ENCODE peak calls at places on chromosome 11, in four cellular contexts. One of them, this sample, is unnamed.
A peak's percentile ranks its signal among the peaks of the same experiment; 100 is the strongest.

GRCh38 chr11:46352063-46352841 is 5.0 kb downstream of the DGKZ start:
- DNase-seq in transverse colon: peak; percentile 41
- DNase-seq in prostate gland: no peak
- DNase-seq in stomach: peak; percentile 87
- DNase-seq in this sample: no peak

GRCh38 chr11:131626761-131627160 is 256.3 kb downstream of the NTM start:
- DNase-seq in prostate gland: no peak
- DNase-seq in transverse colon: no peak
- DNase-seq in stomach: no peak
- DNase-seq in this sample: no peak

GRCh38 chr11:109298865-109299264 is 123.1 kb upstream of the C11orf87 start:
- DNase-seq in prostate gland: no peak
- DNase-seq in transverse colon: no peak
- DNase-seq in stomach: no peak
- DNase-seq in this sample: no peak

GRCh38 chr11:35916270-35916669 is 27.6 kb upstream of the LDLRAD3 start:
- DNase-seq in prostate gland: no peak
- DNase-seq in stomach: no peak
- DNase-seq in transverse colon: no peak
- DNase-seq in this sample: no peak

GRCh38 chr11:124882339-124883071 is 15.2 kb downstream of the ROBO4 start:
- DNase-seq in stomach: no peak
- DNase-seq in prostate gland: no peak
- DNase-seq in transverse colon: no peak
- DNase-seq in this sample: peak; percentile 78

GRCh38 chr11:57199330-57199729 is 17.6 kb downstream of the LRRC55 start:
- DNase-seq in transverse colon: no peak
- DNase-seq in stomach: no peak
- DNase-seq in prostate gland: no peak
- DNase-seq in this sample: no peak

GRCh38 chr11:114399490-114399889 is 821 bp downstream of the C11orf71 start:
- DNase-seq in prostate gland: no peak
- DNase-seq in stomach: no peak
- DNase-seq in transverse colon: no peak
- DNase-seq in this sample: no peak

GRCh38 chr11:70100791-70101190 is 22.7 kb downstream of the ANO1 start:
- DNase-seq in transverse colon: no peak
- DNase-seq in stomach: no peak
- DNase-seq in prostate gland: no peak
- DNase-seq in this sample: no peak

GRCh38 chr11:7019500-7020182 is 505 bp downstream of the ZNF214 start:
- DNase-seq in stomach: no peak
- DNase-seq in transverse colon: peak; percentile 14
- DNase-seq in prostate gland: peak; percentile 20
- DNase-seq in this sample: peak; percentile 20

GRCh38 chr11:98965358-98965757 is 55.4 kb upstream of the CNTN5 start:
- DNase-seq in prostate gland: no peak
- DNase-seq in stomach: no peak
- DNase-seq in transverse colon: no peak
- DNase-seq in this sample: no peak
- TF ChIP-seq POLR2A in prostate gland: no peak
- TF ChIP-seq POLR2A in stomach: no peak
- TF ChIP-seq POLR2A in transverse colon: no peak
- TF ChIP-seq POLR2A in this sample: no peak

DNA sequence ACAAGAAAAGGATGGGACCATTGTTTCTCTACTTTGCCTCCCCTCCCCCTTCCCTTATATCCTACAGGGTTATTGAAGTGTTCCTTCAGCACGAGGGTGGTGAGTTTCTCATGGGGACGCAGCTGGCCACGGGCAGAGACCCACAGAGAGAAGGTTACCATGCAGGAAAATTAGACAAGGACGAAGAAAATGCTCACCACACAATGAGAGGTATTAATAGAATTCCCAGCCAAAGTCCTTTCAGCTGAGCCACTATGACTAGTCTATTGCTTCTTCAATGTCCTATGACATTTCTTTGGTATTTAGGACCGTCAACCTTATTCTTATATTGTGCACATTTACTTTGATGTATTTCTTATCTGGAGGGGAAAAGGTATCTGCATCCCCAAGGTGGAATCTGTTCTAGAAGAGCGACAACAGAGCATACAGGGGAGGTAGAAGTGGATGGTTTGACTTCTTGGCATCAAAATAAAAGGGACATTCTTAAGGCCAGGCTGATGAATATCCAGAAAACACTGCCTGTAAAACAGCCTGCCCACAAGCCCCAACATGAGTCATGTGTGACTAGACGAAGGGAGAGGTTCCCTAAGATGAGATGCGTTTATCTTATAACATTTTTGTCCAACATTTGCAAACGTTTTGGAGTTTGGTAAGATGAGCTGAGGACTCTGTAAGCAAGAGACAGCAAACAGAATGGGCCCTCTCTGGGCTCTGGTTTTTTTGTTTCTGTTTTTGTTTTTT is 209.8 kb upstream of the NARS2 start:
- DNase-seq in transverse colon: no peak
- DNase-seq in stomach: no peak
- DNase-seq in prostate gland: no peak
- DNase-seq in this sample: no peak
- H3K4me3 ChIP-seq in transverse colon: no peak overlapping the region
- H3K4me3 ChIP-seq in stomach: no peak overlapping the region
- H3K4me3 ChIP-seq in prostate gland: no peak overlapping the region
- H3K4me3 ChIP-seq in this sample: no peak overlapping the region

GRCh38 chr11:75734491-75735180 is 17.0 kb downstream of the MOGAT2 start:
- DNase-seq in transverse colon: peak; percentile 69
- DNase-seq in stomach: peak; percentile 50
- DNase-seq in prostate gland: no peak
- DNase-seq in this sample: peak; percentile 23

GRCh38 chr11:75740681-75741080 is 23.0 kb downstream of the MOGAT2 start:
- DNase-seq in prostate gland: no peak
- DNase-seq in transverse colon: no peak
- DNase-seq in stomach: no peak
- DNase-seq in this sample: no peak

GRCh38 chr11:75735181-75735845 is 17.7 kb downstream of the MOGAT2 start:
- DNase-seq in prostate gland: no peak
- DNase-seq in stomach: no peak
- DNase-seq in transverse colon: no peak
- DNase-seq in this sample: no peak

GRCh38 chr11:75733346-75734107 is 15.9 kb downstream of the MOGAT2 start:
- DNase-seq in stomach: peak; percentile 61
- DNase-seq in transverse colon: no peak
- DNase-seq in prostate gland: peak; percentile 13
- DNase-seq in this sample: no peak

DNA sequence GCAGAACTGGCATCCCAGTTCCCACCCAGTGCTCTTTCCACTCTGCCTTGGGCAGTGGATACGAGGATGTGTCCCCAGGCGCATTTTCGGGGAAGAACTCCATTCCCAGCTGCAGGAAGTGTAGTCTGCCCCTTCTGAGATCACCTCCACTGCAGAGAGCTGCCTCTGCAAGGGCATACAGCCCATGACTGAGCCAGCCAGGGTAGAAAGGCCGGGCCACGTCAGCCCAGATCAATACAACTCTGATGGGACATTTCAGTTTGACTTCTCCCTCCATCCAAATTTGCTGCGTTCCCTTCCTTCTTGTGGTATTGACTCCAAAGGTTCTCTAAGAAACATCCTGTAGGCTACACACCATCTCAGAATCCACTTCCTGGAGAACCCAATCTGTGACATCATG is 19.7 kb downstream of the MOGAT2 start:
- DNase-seq in stomach: no peak
- DNase-seq in transverse colon: no peak
- DNase-seq in prostate gland: no peak
- DNase-seq in this sample: no peak
- TF ChIP-seq POLR2A in stomach: no peak
- TF ChIP-seq POLR2A in transverse colon: no peak
- TF ChIP-seq POLR2A in prostate gland: no peak
- TF ChIP-seq POLR2A in this sample: no peak

DNA sequence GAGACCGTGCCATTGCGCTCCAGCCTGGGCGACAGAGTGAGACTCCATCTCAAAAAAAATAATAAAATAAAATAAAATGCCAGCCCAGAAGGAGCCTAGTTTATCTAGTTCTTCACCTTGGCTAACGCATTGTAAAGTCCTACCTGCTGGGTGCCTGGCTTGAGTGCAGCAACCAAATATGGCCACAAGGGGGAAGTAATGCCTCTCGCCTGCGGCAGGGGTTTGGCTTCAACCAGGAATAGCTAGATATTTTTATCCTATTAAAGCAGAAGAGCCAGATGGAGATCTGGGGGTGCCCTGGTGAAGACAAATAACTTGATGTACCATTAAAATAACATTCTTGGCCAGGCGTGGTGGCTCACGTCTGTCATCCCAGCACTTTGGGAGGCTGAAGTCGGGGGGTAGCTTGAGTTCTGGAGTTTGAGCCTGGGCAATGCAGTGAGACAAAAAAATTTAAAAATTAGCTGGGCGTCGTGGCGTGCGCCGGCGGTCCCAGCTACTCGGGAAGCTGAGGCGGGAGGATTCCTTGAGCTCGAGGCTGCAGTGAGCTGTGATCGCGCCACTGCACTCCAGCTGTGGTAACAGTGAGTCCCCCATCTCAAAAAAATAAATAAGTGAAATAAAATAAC is 20.6 kb upstream of the PLEKHB1 start:
- DNase-seq in stomach: peak; percentile 81
- DNase-seq in prostate gland: peak; percentile 68
- DNase-seq in transverse colon: peak; percentile 80
- DNase-seq in this sample: peak; percentile 74
- H3K4me3 ChIP-seq in stomach: no peak overlapping the region
- H3K4me3 ChIP-seq in prostate gland: no peak overlapping the region
- H3K4me3 ChIP-seq in transverse colon: no peak overlapping the region
- H3K4me3 ChIP-seq in this sample: no peak overlapping the region

GRCh38 chr11:76669901-76670474 is 559 bp downstream of the LRRC32 start:
- DNase-seq in transverse colon: no peak
- DNase-seq in prostate gland: no peak
- DNase-seq in stomach: no peak
- DNase-seq in this sample: peak; percentile 47
- TF ChIP-seq POLR2A in transverse colon: no peak
- TF ChIP-seq POLR2A in prostate gland: no peak
- TF ChIP-seq POLR2A in stomach: no peak
- TF ChIP-seq POLR2A in this sample: no peak

DNA sequence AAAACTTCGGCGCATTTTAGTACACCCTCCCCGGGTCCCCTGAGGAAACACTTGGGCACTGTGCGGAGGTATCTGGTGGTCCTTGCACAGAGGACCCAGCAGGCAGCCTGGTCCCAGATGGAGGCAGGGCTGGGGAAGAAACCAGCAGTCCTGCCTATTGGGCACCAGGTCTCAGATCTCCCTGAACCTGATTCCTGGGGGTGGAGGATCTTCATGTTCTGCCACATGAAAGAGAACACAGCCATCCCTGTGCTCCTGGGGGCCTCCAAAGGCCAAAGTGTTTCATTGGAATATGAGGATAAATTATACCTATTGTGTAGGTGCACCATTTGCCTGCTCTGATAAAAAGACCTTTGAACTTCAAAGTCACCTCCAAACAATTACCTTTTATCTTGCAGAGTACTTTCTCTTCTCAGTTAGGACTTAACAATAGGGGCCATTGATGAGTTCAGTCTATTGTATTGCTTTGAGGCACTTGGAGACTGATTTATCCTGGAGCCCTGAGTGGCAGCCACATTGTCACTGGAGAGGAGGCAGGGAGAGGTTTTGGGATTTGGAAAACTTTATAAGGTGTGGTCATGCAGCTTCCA is 1.8 kb downstream of the RCN1 start:
- DNase-seq in stomach: no peak
- DNase-seq in transverse colon: no peak
- DNase-seq in prostate gland: no peak
- DNase-seq in this sample: no peak
- H3K4me3 ChIP-seq in stomach: peak overlapping the region; percentile 83
- H3K4me3 ChIP-seq in transverse colon: no peak overlapping the region
- H3K4me3 ChIP-seq in prostate gland: no peak overlapping the region
- H3K4me3 ChIP-seq in this sample: no peak overlapping the region

GRCh38 chr11:117816151-117816741 is 8.3 kb downstream of the FXYD2 start:
- DNase-seq in transverse colon: no peak
- DNase-seq in prostate gland: no peak
- DNase-seq in stomach: no peak
- DNase-seq in this sample: peak; percentile 98

GRCh38 chr11:117814766-117815261 is 9.7 kb downstream of the FXYD2 start:
- DNase-seq in stomach: peak; percentile 81
- DNase-seq in prostate gland: peak; percentile 46
- DNase-seq in transverse colon: peak; percentile 94
- DNase-seq in this sample: peak; percentile 81

GRCh38 chr11:117814204-117814765 is 10.3 kb downstream of the FXYD2 start:
- DNase-seq in transverse colon: no peak
- DNase-seq in prostate gland: no peak
- DNase-seq in stomach: no peak
- DNase-seq in this sample: no peak

GRCh38 chr11:117816846-117817212 is 7.7 kb downstream of the FXYD2 start:
- DNase-seq in transverse colon: no peak
- DNase-seq in prostate gland: no peak
- DNase-seq in stomach: no peak
- DNase-seq in this sample: no peak

DNA sequence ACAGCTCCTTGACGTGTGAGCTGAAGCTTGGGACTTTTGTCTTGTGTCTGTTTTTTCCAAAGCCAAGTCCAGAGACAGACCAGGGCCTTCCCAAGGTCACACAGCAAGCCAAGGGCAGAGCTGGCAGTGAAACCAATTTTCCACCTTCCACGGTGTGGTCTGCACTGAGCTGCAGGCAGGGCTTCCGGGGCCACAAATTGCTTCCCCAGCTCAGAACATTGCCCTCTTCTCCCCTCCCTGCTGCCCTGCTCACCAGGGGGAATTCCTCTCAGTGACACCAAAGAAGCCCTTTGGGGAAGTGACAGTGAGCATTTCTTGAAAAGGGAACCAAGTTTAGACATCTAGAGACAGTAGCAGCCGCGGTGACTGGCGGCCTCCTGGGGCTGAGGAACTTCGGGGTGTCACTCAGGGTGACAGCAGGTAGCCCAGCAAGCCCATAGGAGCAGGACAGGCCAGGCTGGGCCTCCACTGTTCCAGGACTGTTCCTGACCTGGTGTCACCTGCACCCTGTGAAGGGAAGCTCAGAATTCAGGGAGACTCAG is 9.2 kb downstream of the FXYD2 start:
- DNase-seq in prostate gland: no peak
- DNase-seq in stomach: no peak
- DNase-seq in transverse colon: peak; percentile 55
- DNase-seq in this sample: peak; percentile 75
- TF ChIP-seq POLR2A in prostate gland: no peak
- TF ChIP-seq POLR2A in stomach: no peak
- TF ChIP-seq POLR2A in transverse colon: no peak
- TF ChIP-seq POLR2A in this sample: no peak

This sample was measured in adrenal gland.